ENCODE peak calls at places on chromosome 9, in nine cellular contexts. One of them, this sample, is unnamed.

GRCh38 chr9:96169488-96169887 is 132.5 kb downstream of the HSD17B3 start:
- DNase-seq in Ammon's horn: no peak
- DNase-seq in H7: peak
- DNase-seq in hepatic stellate cell: peak
- DNase-seq in activated CD4-positive, alpha-beta T cell treated with anti-CD3 and anti-CD28 coated beads, Interleukin-2, amount 10 ng/mL, durations not matched to agents 7 days and 5 days: no peak
- DNase-seq in ACHN: no peak
- DNase-seq in Panc1: no peak
- DNase-seq in fibroblast of mammary gland: no peak
- DNase-seq in activated T-cell treated with anti-CD3 and anti-CD28 coated beads for 24 hours: no peak
- DNase-seq in this sample: peak

GRCh38 chr9:129283290-129283691 is 105.2 kb upstream of the IER5L start:
- DNase-seq in Ammon's horn: no peak
- DNase-seq in fibroblast of mammary gland: no peak
- DNase-seq in activated T-cell treated with anti-CD3 and anti-CD28 coated beads for 24 hours: no peak
- DNase-seq in activated CD4-positive, alpha-beta T cell treated with anti-CD3 and anti-CD28 coated beads, Interleukin-2, amount 10 ng/mL, durations not matched to agents 7 days and 5 days: no peak
- DNase-seq in hepatic stellate cell: no peak
- DNase-seq in H7: no peak
- DNase-seq in Panc1: no peak
- DNase-seq in ACHN: no peak
- DNase-seq in this sample: no peak

GRCh38 chr9:136753371-136754058 is 4.5 kb downstream of the LCN8 start:
- DNase-seq in Ammon's horn: no peak
- DNase-seq in H7: peak
- DNase-seq in activated T-cell treated with anti-CD3 and anti-CD28 coated beads for 24 hours: no peak
- DNase-seq in activated CD4-positive, alpha-beta T cell treated with anti-CD3 and anti-CD28 coated beads, Interleukin-2, amount 10 ng/mL, durations not matched to agents 7 days and 5 days: no peak
- DNase-seq in Panc1: no peak
- DNase-seq in ACHN: no peak
- DNase-seq in hepatic stellate cell: no peak
- DNase-seq in fibroblast of mammary gland: no peak
- DNase-seq in this sample: no peak

GRCh38 chr9:135614821-135615665 is 24.3 kb downstream of the GLT6D1 start:
- DNase-seq in Ammon's horn: no peak
- DNase-seq in Panc1: no peak
- DNase-seq in hepatic stellate cell: no peak
- DNase-seq in fibroblast of mammary gland: no peak
- DNase-seq in activated T-cell treated with anti-CD3 and anti-CD28 coated beads for 24 hours: no peak
- DNase-seq in activated CD4-positive, alpha-beta T cell treated with anti-CD3 and anti-CD28 coated beads, Interleukin-2, amount 10 ng/mL, durations not matched to agents 7 days and 5 days: no peak
- DNase-seq in H7: peak
- DNase-seq in ACHN: no peak
- DNase-seq in this sample: no peak

GRCh38 chr9:29750062-29750461 is 2176.8 kb upstream of the C9orf72 start:
- DNase-seq in hepatic stellate cell: peak
- DNase-seq in activated CD4-positive, alpha-beta T cell treated with anti-CD3 and anti-CD28 coated beads, Interleukin-2, amount 10 ng/mL, durations not matched to agents 7 days and 5 days: no peak
- DNase-seq in ACHN: no peak
- DNase-seq in Panc1: no peak
- DNase-seq in fibroblast of mammary gland: no peak
- DNase-seq in activated T-cell treated with anti-CD3 and anti-CD28 coated beads for 24 hours: no peak
- DNase-seq in H7: no peak
- DNase-seq in Ammon's horn: no peak
- DNase-seq in this sample: no peak

GRCh38 chr9:110880123-110880522 is 158.1 kb downstream of the LPAR1 start:
- DNase-seq in activated CD4-positive, alpha-beta T cell treated with anti-CD3 and anti-CD28 coated beads, Interleukin-2, amount 10 ng/mL, durations not matched to agents 7 days and 5 days: no peak
- DNase-seq in activated T-cell treated with anti-CD3 and anti-CD28 coated beads for 24 hours: no peak
- DNase-seq in hepatic stellate cell: no peak
- DNase-seq in ACHN: no peak
- DNase-seq in Panc1: no peak
- DNase-seq in fibroblast of mammary gland: peak
- DNase-seq in H7: no peak
- DNase-seq in Ammon's horn: peak
- DNase-seq in this sample: no peak

GRCh38 chr9:133008406-133008805 is 22.4 kb upstream of the GTF3C5 start:
- DNase-seq in fibroblast of mammary gland: no peak
- DNase-seq in hepatic stellate cell: no peak
- DNase-seq in ACHN: no peak
- DNase-seq in activated T-cell treated with anti-CD3 and anti-CD28 coated beads for 24 hours: no peak
- DNase-seq in Panc1: no peak
- DNase-seq in H7: no peak
- DNase-seq in Ammon's horn: no peak
- DNase-seq in activated CD4-positive, alpha-beta T cell treated with anti-CD3 and anti-CD28 coated beads, Interleukin-2, amount 10 ng/mL, durations not matched to agents 7 days and 5 days: no peak
- DNase-seq in this sample: no peak

GRCh38 chr9:104227108-104227507 is 133.0 kb downstream of the SMC2 start:
- DNase-seq in H7: no peak
- DNase-seq in ACHN: no peak
- DNase-seq in Panc1: no peak
- DNase-seq in hepatic stellate cell: no peak
- DNase-seq in fibroblast of mammary gland: peak
- DNase-seq in activated CD4-positive, alpha-beta T cell treated with anti-CD3 and anti-CD28 coated beads, Interleukin-2, amount 10 ng/mL, durations not matched to agents 7 days and 5 days: no peak
- DNase-seq in Ammon's horn: no peak
- DNase-seq in activated T-cell treated with anti-CD3 and anti-CD28 coated beads for 24 hours: no peak
- DNase-seq in this sample: no peak

GRCh38 chr9:131062979-131063378 is 33.4 kb upstream of the AIF1L start:
- DNase-seq in H7: peak
- DNase-seq in ACHN: no peak
- DNase-seq in fibroblast of mammary gland: no peak
- DNase-seq in activated T-cell treated with anti-CD3 and anti-CD28 coated beads for 24 hours: no peak
- DNase-seq in activated CD4-positive, alpha-beta T cell treated with anti-CD3 and anti-CD28 coated beads, Interleukin-2, amount 10 ng/mL, durations not matched to agents 7 days and 5 days: no peak
- DNase-seq in Panc1: no peak
- DNase-seq in hepatic stellate cell: no peak
- DNase-seq in Ammon's horn: no peak
- DNase-seq in this sample: no peak

GRCh38 chr9:122088880-122089567 is 4.1 kb downstream of the TTLL11 start:
- DNase-seq in hepatic stellate cell: no peak
- DNase-seq in ACHN: no peak
- DNase-seq in activated T-cell treated with anti-CD3 and anti-CD28 coated beads for 24 hours: no peak
- DNase-seq in fibroblast of mammary gland: peak
- DNase-seq in Ammon's horn: no peak
- DNase-seq in Panc1: no peak
- DNase-seq in activated CD4-positive, alpha-beta T cell treated with anti-CD3 and anti-CD28 coated beads, Interleukin-2, amount 10 ng/mL, durations not matched to agents 7 days and 5 days: no peak
- DNase-seq in H7: no peak
- DNase-seq in this sample: no peak

GRCh38 chr9:29213374-29214161 is 1640.3 kb upstream of the C9orf72 start:
- DNase-seq in Panc1: no peak
- DNase-seq in fibroblast of mammary gland: no peak
- DNase-seq in ACHN: no peak
- DNase-seq in activated T-cell treated with anti-CD3 and anti-CD28 coated beads for 24 hours: no peak
- DNase-seq in H7: peak
- DNase-seq in hepatic stellate cell: no peak
- DNase-seq in Ammon's horn: peak
- DNase-seq in activated CD4-positive, alpha-beta T cell treated with anti-CD3 and anti-CD28 coated beads, Interleukin-2, amount 10 ng/mL, durations not matched to agents 7 days and 5 days: no peak
- DNase-seq in this sample: no peak

GRCh38 chr9:109956811-109957440 is 176.9 kb downstream of the PALM2AKAP2 start:
- DNase-seq in H7: no peak
- DNase-seq in activated T-cell treated with anti-CD3 and anti-CD28 coated beads for 24 hours: no peak
- DNase-seq in hepatic stellate cell: no peak
- DNase-seq in ACHN: no peak
- DNase-seq in Panc1: no peak
- DNase-seq in activated CD4-positive, alpha-beta T cell treated with anti-CD3 and anti-CD28 coated beads, Interleukin-2, amount 10 ng/mL, durations not matched to agents 7 days and 5 days: no peak
- DNase-seq in Ammon's horn: no peak
- DNase-seq in fibroblast of mammary gland: peak
- DNase-seq in this sample: no peak

GRCh38 chr9:755454-756381 is 85.8 kb upstream of the DMRT1 start:
- DNase-seq in Ammon's horn: peak
- DNase-seq in fibroblast of mammary gland: peak
- DNase-seq in H7: no peak
- DNase-seq in activated CD4-positive, alpha-beta T cell treated with anti-CD3 and anti-CD28 coated beads, Interleukin-2, amount 10 ng/mL, durations not matched to agents 7 days and 5 days: peak
- DNase-seq in hepatic stellate cell: peak
- DNase-seq in ACHN: peak
- DNase-seq in Panc1: no peak
- DNase-seq in activated T-cell treated with anti-CD3 and anti-CD28 coated beads for 24 hours: no peak
- DNase-seq in this sample: no peak

GRCh38 chr9:4792572-4793411 is at the start of gene RCL1:
- DNase-seq in activated T-cell treated with anti-CD3 and anti-CD28 coated beads for 24 hours: peak
- DNase-seq in Panc1: peak
- DNase-seq in hepatic stellate cell: peak
- DNase-seq in Ammon's horn: peak
- DNase-seq in fibroblast of mammary gland: peak
- DNase-seq in ACHN: peak
- DNase-seq in H7: peak
- DNase-seq in activated CD4-positive, alpha-beta T cell treated with anti-CD3 and anti-CD28 coated beads, Interleukin-2, amount 10 ng/mL, durations not matched to agents 7 days and 5 days: peak
- DNase-seq in this sample: peak

GRCh38 chr9:115595951-115596742 is 478.2 kb upstream of the TNC start:
- DNase-seq in hepatic stellate cell: peak
- DNase-seq in H7: no peak
- DNase-seq in activated T-cell treated with anti-CD3 and anti-CD28 coated beads for 24 hours: no peak
- DNase-seq in activated CD4-positive, alpha-beta T cell treated with anti-CD3 and anti-CD28 coated beads, Interleukin-2, amount 10 ng/mL, durations not matched to agents 7 days and 5 days: no peak
- DNase-seq in fibroblast of mammary gland: peak
- DNase-seq in Ammon's horn: no peak
- DNase-seq in Panc1: no peak
- DNase-seq in ACHN: no peak
- DNase-seq in this sample: no peak

GRCh38 chr9:127083598-127083997 is 38.8 kb downstream of the ANGPTL2 start:
- DNase-seq in fibroblast of mammary gland: no peak
- DNase-seq in Ammon's horn: no peak
- DNase-seq in ACHN: no peak
- DNase-seq in Panc1: no peak
- DNase-seq in activated CD4-positive, alpha-beta T cell treated with anti-CD3 and anti-CD28 coated beads, Interleukin-2, amount 10 ng/mL, durations not matched to agents 7 days and 5 days: no peak
- DNase-seq in hepatic stellate cell: no peak
- DNase-seq in activated T-cell treated with anti-CD3 and anti-CD28 coated beads for 24 hours: no peak
- DNase-seq in H7: no peak
- DNase-seq in this sample: no peak

GRCh38 chr9:134403682-134404301 is 77.5 kb downstream of the RXRA start:
- DNase-seq in Panc1: no peak
- DNase-seq in H7: no peak
- DNase-seq in ACHN: no peak
- DNase-seq in fibroblast of mammary gland: peak
- DNase-seq in activated CD4-positive, alpha-beta T cell treated with anti-CD3 and anti-CD28 coated beads, Interleukin-2, amount 10 ng/mL, durations not matched to agents 7 days and 5 days: peak
- DNase-seq in Ammon's horn: peak
- DNase-seq in hepatic stellate cell: peak
- DNase-seq in activated T-cell treated with anti-CD3 and anti-CD28 coated beads for 24 hours: no peak
- DNase-seq in this sample: peak

GRCh38 chr9:90287567-90288274 is 354.9 kb downstream of the DIRAS2 start:
- DNase-seq in activated T-cell treated with anti-CD3 and anti-CD28 coated beads for 24 hours: no peak
- DNase-seq in Panc1: no peak
- DNase-seq in fibroblast of mammary gland: no peak
- DNase-seq in Ammon's horn: no peak
- DNase-seq in activated CD4-positive, alpha-beta T cell treated with anti-CD3 and anti-CD28 coated beads, Interleukin-2, amount 10 ng/mL, durations not matched to agents 7 days and 5 days: no peak
- DNase-seq in H7: no peak
- DNase-seq in ACHN: no peak
- DNase-seq in hepatic stellate cell: no peak
- DNase-seq in this sample: no peak

GRCh38 chr9:80086386-80086785 is 514.6 kb downstream of the TLE4 start:
- DNase-seq in activated T-cell treated with anti-CD3 and anti-CD28 coated beads for 24 hours: no peak
- DNase-seq in Panc1: no peak
- DNase-seq in fibroblast of mammary gland: no peak
- DNase-seq in activated CD4-positive, alpha-beta T cell treated with anti-CD3 and anti-CD28 coated beads, Interleukin-2, amount 10 ng/mL, durations not matched to agents 7 days and 5 days: no peak
- DNase-seq in H7: no peak
- DNase-seq in hepatic stellate cell: no peak
- DNase-seq in Ammon's horn: no peak
- DNase-seq in ACHN: no peak
- DNase-seq in this sample: no peak

GRCh38 chr9:90810686-90811085 is 9.1 kb downstream of the SYK start:
- DNase-seq in activated CD4-positive, alpha-beta T cell treated with anti-CD3 and anti-CD28 coated beads, Interleukin-2, amount 10 ng/mL, durations not matched to agents 7 days and 5 days: no peak
- DNase-seq in Panc1: no peak
- DNase-seq in ACHN: no peak
- DNase-seq in H7: no peak
- DNase-seq in fibroblast of mammary gland: no peak
- DNase-seq in Ammon's horn: no peak
- DNase-seq in activated T-cell treated with anti-CD3 and anti-CD28 coated beads for 24 hours: no peak
- DNase-seq in hepatic stellate cell: no peak
- DNase-seq in this sample: no peak

GRCh38 chr9:88370346-88370745 is 17.9 kb upstream of the SPIN1 start:
- DNase-seq in ACHN: no peak
- DNase-seq in fibroblast of mammary gland: no peak
- DNase-seq in activated T-cell treated with anti-CD3 and anti-CD28 coated beads for 24 hours: no peak
- DNase-seq in H7: no peak
- DNase-seq in Panc1: no peak
- DNase-seq in Ammon's horn: no peak
- DNase-seq in hepatic stellate cell: no peak
- DNase-seq in activated CD4-positive, alpha-beta T cell treated with anti-CD3 and anti-CD28 coated beads, Interleukin-2, amount 10 ng/mL, durations not matched to agents 7 days and 5 days: no peak
- DNase-seq in this sample: no peak

GRCh38 chr9:16223074-16223871 is 647.2 kb downstream of the BNC2 start:
- DNase-seq in Ammon's horn: no peak
- DNase-seq in Panc1: no peak
- DNase-seq in activated T-cell treated with anti-CD3 and anti-CD28 coated beads for 24 hours: no peak
- DNase-seq in activated CD4-positive, alpha-beta T cell treated with anti-CD3 and anti-CD28 coated beads, Interleukin-2, amount 10 ng/mL, durations not matched to agents 7 days and 5 days: no peak
- DNase-seq in hepatic stellate cell: no peak
- DNase-seq in H7: no peak
- DNase-seq in ACHN: no peak
- DNase-seq in fibroblast of mammary gland: no peak
- DNase-seq in this sample: no peak

GRCh38 chr9:117278656-117279055 is 136.2 kb downstream of the ASTN2 start:
- DNase-seq in Ammon's horn: peak
- DNase-seq in H7: no peak
- DNase-seq in ACHN: no peak
- DNase-seq in Panc1: no peak
- DNase-seq in hepatic stellate cell: no peak
- DNase-seq in fibroblast of mammary gland: no peak
- DNase-seq in activated CD4-positive, alpha-beta T cell treated with anti-CD3 and anti-CD28 coated beads, Interleukin-2, amount 10 ng/mL, durations not matched to agents 7 days and 5 days: no peak
- DNase-seq in activated T-cell treated with anti-CD3 and anti-CD28 coated beads for 24 hours: no peak
- DNase-seq in this sample: no peak

GRCh38 chr9:95007470-95007869 is 281.0 kb downstream of the AOPEP start:
- DNase-seq in H7: no peak
- DNase-seq in Ammon's horn: peak
- DNase-seq in ACHN: no peak
- DNase-seq in activated CD4-positive, alpha-beta T cell treated with anti-CD3 and anti-CD28 coated beads, Interleukin-2, amount 10 ng/mL, durations not matched to agents 7 days and 5 days: no peak
- DNase-seq in fibroblast of mammary gland: peak
- DNase-seq in Panc1: no peak
- DNase-seq in hepatic stellate cell: no peak
- DNase-seq in activated T-cell treated with anti-CD3 and anti-CD28 coated beads for 24 hours: no peak
- DNase-seq in this sample: no peak

GRCh38 chr9:96565684-96566360 is 53.8 kb downstream of the CDC14B start:
- DNase-seq in Panc1: no peak
- DNase-seq in Ammon's horn: peak
- DNase-seq in activated CD4-positive, alpha-beta T cell treated with anti-CD3 and anti-CD28 coated beads, Interleukin-2, amount 10 ng/mL, durations not matched to agents 7 days and 5 days: no peak
- DNase-seq in fibroblast of mammary gland: peak
- DNase-seq in activated T-cell treated with anti-CD3 and anti-CD28 coated beads for 24 hours: no peak
- DNase-seq in H7: peak
- DNase-seq in ACHN: peak
- DNase-seq in hepatic stellate cell: peak
- DNase-seq in this sample: no peak

GRCh38 chr9:96015876-96016686 is 140.6 kb downstream of the ERCC6L2 start:
- DNase-seq in hepatic stellate cell: no peak
- DNase-seq in activated CD4-positive, alpha-beta T cell treated with anti-CD3 and anti-CD28 coated beads, Interleukin-2, amount 10 ng/mL, durations not matched to agents 7 days and 5 days: peak
- DNase-seq in H7: no peak
- DNase-seq in ACHN: no peak
- DNase-seq in activated T-cell treated with anti-CD3 and anti-CD28 coated beads for 24 hours: peak
- DNase-seq in Ammon's horn: no peak
- DNase-seq in Panc1: no peak
- DNase-seq in fibroblast of mammary gland: no peak
- DNase-seq in this sample: no peak

GRCh38 chr9:95754533-95755420 is 120.7 kb upstream of the ERCC6L2 start:
- DNase-seq in Panc1: no peak
- DNase-seq in activated T-cell treated with anti-CD3 and anti-CD28 coated beads for 24 hours: no peak
- DNase-seq in fibroblast of mammary gland: no peak
- DNase-seq in ACHN: no peak
- DNase-seq in H7: peak
- DNase-seq in activated CD4-positive, alpha-beta T cell treated with anti-CD3 and anti-CD28 coated beads, Interleukin-2, amount 10 ng/mL, durations not matched to agents 7 days and 5 days: no peak
- DNase-seq in hepatic stellate cell: no peak
- DNase-seq in Ammon's horn: no peak
- DNase-seq in this sample: no peak

GRCh38 chr9:32502459-32502858 is 23.5 kb downstream of the RIGI start:
- DNase-seq in ACHN: no peak
- DNase-seq in Ammon's horn: no peak
- DNase-seq in Panc1: no peak
- DNase-seq in H7: no peak
- DNase-seq in activated CD4-positive, alpha-beta T cell treated with anti-CD3 and anti-CD28 coated beads, Interleukin-2, amount 10 ng/mL, durations not matched to agents 7 days and 5 days: no peak
- DNase-seq in activated T-cell treated with anti-CD3 and anti-CD28 coated beads for 24 hours: no peak
- DNase-seq in hepatic stellate cell: no peak
- DNase-seq in fibroblast of mammary gland: peak
- DNase-seq in this sample: no peak

GRCh38 chr9:124395826-124396225 is 19.4 kb downstream of the PSMB7 start:
- DNase-seq in H7: no peak
- DNase-seq in activated T-cell treated with anti-CD3 and anti-CD28 coated beads for 24 hours: no peak
- DNase-seq in activated CD4-positive, alpha-beta T cell treated with anti-CD3 and anti-CD28 coated beads, Interleukin-2, amount 10 ng/mL, durations not matched to agents 7 days and 5 days: no peak
- DNase-seq in ACHN: no peak
- DNase-seq in hepatic stellate cell: no peak
- DNase-seq in fibroblast of mammary gland: no peak
- DNase-seq in Ammon's horn: no peak
- DNase-seq in Panc1: no peak
- DNase-seq in this sample: no peak

GRCh38 chr9:109248133-109248581 is 72.7 kb downstream of the EPB41L4B start:
- DNase-seq in Ammon's horn: no peak
- DNase-seq in activated CD4-positive, alpha-beta T cell treated with anti-CD3 and anti-CD28 coated beads, Interleukin-2, amount 10 ng/mL, durations not matched to agents 7 days and 5 days: no peak
- DNase-seq in H7: peak
- DNase-seq in ACHN: no peak
- DNase-seq in fibroblast of mammary gland: peak
- DNase-seq in Panc1: no peak
- DNase-seq in hepatic stellate cell: no peak
- DNase-seq in activated T-cell treated with anti-CD3 and anti-CD28 coated beads for 24 hours: no peak
- DNase-seq in this sample: no peak

GRCh38 chr9:88523056-88523455 is 11.9 kb upstream of the NXNL2 start:
- DNase-seq in hepatic stellate cell: peak
- DNase-seq in Panc1: no peak
- DNase-seq in Ammon's horn: no peak
- DNase-seq in activated T-cell treated with anti-CD3 and anti-CD28 coated beads for 24 hours: no peak
- DNase-seq in activated CD4-positive, alpha-beta T cell treated with anti-CD3 and anti-CD28 coated beads, Interleukin-2, amount 10 ng/mL, durations not matched to agents 7 days and 5 days: no peak
- DNase-seq in ACHN: no peak
- DNase-seq in fibroblast of mammary gland: peak
- DNase-seq in H7: peak
- DNase-seq in this sample: no peak